ENCODE peak calls at places on chromosomes 6 and 20, in nine cellular contexts. H is epithelial cell of proximal tubule; G is EL; N is skeletal muscle cell; Z is brain microvascular endothelial cell; Y is CD4-positive, alpha-beta memory T cell; L is activated T-helper 1 cell treated with Interleukin-2 at 50 U/mL for 16 hours; D is lower leg skin; A is sciatic nerve. O is an unnamed sample.

GRCh38 chr6:139247618-139248017 is 44.2 kb downstream of the TXLNB start:
- DNase-seq in G (no peak), Y (no peak), A (no peak), Z (no peak), L (no peak), D (no peak), H (no peak), N (no peak), O (no peak)

GRCh38 chr6:106253194-106253593 is 72.4 kb downstream of the ATG5 start:
- DNase-seq in L (no peak), Y (no peak), N (peak; percentile 93), A (no peak), H (no peak), G (peak; percentile 93), Z (peak; percentile 68), D (no peak), O (no peak)

GRCh38 chr6:41427642-41428401 is 92.4 kb downstream of the NCR2 start:
- DNase-seq in Y (no peak), H (no peak), N (no peak), Z (no peak), L (no peak), A (peak; percentile 85), D (no peak), G (peak; percentile 41), O (peak; percentile 31)

GRCh38 chr20:50189681-50190250 is 864 bp upstream of the CEBPB start:
- DNase-seq in N (no peak), A (peak; percentile 87), Z (no peak), H (no peak), D (peak; percentile 62), G (no peak), L (peak; percentile 13), Y (peak; percentile 59), O (no peak)

GRCh38 chr6:148967546-148967945 is 220.7 kb downstream of the UST start:
- DNase-seq in H (no peak), L (no peak), N (no peak), Z (no peak), A (no peak), G (no peak), Y (no peak), D (no peak), O (no peak)

GRCh38 chr20:32457476-32457986 is 99.4 kb downstream of the ASXL1 start:
- DNase-seq in A (peak; percentile 81), H (no peak), Z (no peak), Y (no peak), N (no peak), L (no peak), G (peak; percentile 79), D (no peak), O (no peak)

GRCh38 chr6:43687437-43688347 is at the start of gene MRPS18A:
- DNase-seq in A (peak; percentile 88), Y (peak; percentile 82), H (no peak), L (peak; percentile 65), N (no peak), D (peak; percentile 73), G (peak; percentile 85), Z (peak; percentile 76), O (peak; percentile 87)

GRCh38 chr6:121668259-121668658 is 232.8 kb downstream of the GJA1 start:
- DNase-seq in Z (peak; percentile 60), H (no peak), L (no peak), A (no peak), D (no peak), Y (no peak), N (no peak), G (peak; percentile 54), O (no peak)

GRCh38 chr6:42168650-42169049 is 4.5 kb upstream of the GUCA1A start:
- DNase-seq in Y (no peak), A (no peak), N (no peak), D (no peak), H (no peak), L (no peak), Z (no peak), G (no peak), O (no peak)

GRCh38 chr20:13708234-13708633 is 69.5 kb upstream of the TASP1 start:
- DNase-seq in D (no peak), G (no peak), N (no peak), A (no peak), Z (no peak), L (no peak), Y (no peak), H (no peak), O (no peak)

GRCh38 chr20:4730782-4731181 is 9.1 kb downstream of the PRND start:
- DNase-seq in N (no peak), H (no peak), L (no peak), Y (no peak), Z (no peak), D (no peak), A (no peak), G (no peak), O (no peak)

GRCh38 chr6:56370127-56370540 is 122.8 kb upstream of the COL21A1 start:
- DNase-seq in A (peak; percentile 72), L (no peak), N (no peak), Z (peak; percentile 44), D (peak; percentile 73), G (peak; percentile 73), H (no peak), Y (no peak), O (peak; percentile 79)